ENCODE peak calls at places on chromosomes 13 and 19, in ten cellular contexts. K, X, Y, G, M, F, U, B, J and Q are unnamed samples.

GRCh38 chr19:13839938-13840750 is 36.8 kb upstream of the NANOS3 start:
- DNase-seq in K (peak; percentile 47), X (peak; percentile 51), Y (no peak), G (peak; percentile 42), M (peak; percentile 6), F (peak; percentile 73), U (peak; percentile 72), B (peak; percentile 29), J (peak; percentile 76), Q (peak; percentile 85)

GRCh38 chr13:31468114-31468902 is 268.5 kb downstream of the B3GLCT start:
- DNase-seq in K (no peak), X (no peak), Y (no peak), G (peak; percentile 66), M (no peak), F (no peak), U (no peak), B (no peak), J (no peak), Q (no peak)

GRCh38 chr13:73519720-73520119 is 460.9 kb downstream of the KLF5 start:
- DNase-seq in K (no peak), X (no peak), Y (no peak), G (no peak), M (no peak), F (no peak), U (no peak), B (no peak), J (no peak), Q (no peak)

GRCh38 chr13:110463876-110464510 is 97.5 kb downstream of the RAB20 start:
- DNase-seq in K (no peak), X (no peak), Y (no peak), G (no peak), M (peak; percentile 7), F (no peak), U (peak; percentile 1), B (no peak), J (no peak), Q (no peak)

GRCh38 chr19:33418871-33419762 is 45.6 kb downstream of the CEBPG start:
- DNase-seq in K (no peak), X (no peak), Y (no peak), G (no peak), M (no peak), F (no peak), U (no peak), B (no peak), J (no peak), Q (no peak)

GRCh38 chr19:58562126-58563033 is 4.0 kb upstream of the UBE2M start:
- DNase-seq in K (peak; percentile 37), X (peak; percentile 34), Y (no peak), G (no peak), M (no peak), F (peak; percentile 53), U (peak; percentile 61), B (peak; percentile 46), J (peak; percentile 56), Q (no peak)

GRCh38 chr13:97269603-97270002 is 47.5 kb downstream of the MBNL2 start:
- DNase-seq in K (no peak), X (no peak), Y (no peak), G (no peak), M (no peak), F (no peak), U (no peak), B (no peak), J (no peak), Q (no peak)

GRCh38 chr19:45630463-45630862 is 8.7 kb downstream of the EML2 start:
- DNase-seq in K (peak; percentile 89), X (peak; percentile 40), Y (no peak), G (no peak), M (no peak), F (peak; percentile 97), U (no peak), B (no peak), J (peak; percentile 36), Q (no peak)

GRCh38 chr19:6125571-6125989 is 9.9 kb upstream of the ACSBG2 start:
- DNase-seq in K (peak; percentile 75), X (peak; percentile 69), Y (peak; percentile 55), G (peak; percentile 77), M (no peak), F (peak; percentile 86), U (peak; percentile 60), B (peak; percentile 68), J (peak; percentile 59), Q (peak; percentile 83)

GRCh38 chr13:30033681-30034447 is 183.4 kb upstream of the UBL3 start:
- DNase-seq in K (no peak), X (no peak), Y (no peak), G (no peak), M (no peak), F (peak; percentile 93), U (no peak), B (no peak), J (no peak), Q (no peak)

GRCh38 chr19:19146000-19146608 is 7.8 kb upstream of the TMEM161A start:
- DNase-seq in K (peak; percentile 59), X (peak; percentile 87), Y (peak; percentile 16), G (peak; percentile 13), M (peak; percentile 9), F (peak; percentile 63), U (peak; percentile 72), B (peak; percentile 88), J (peak; percentile 84), Q (peak; percentile 95)

GRCh38 chr19:49073514-49074378 is 1.2 kb upstream of the KCNA7 start:
- DNase-seq in K (no peak), X (no peak), Y (no peak), G (no peak), M (no peak), F (peak; percentile 28), U (no peak), B (no peak), J (peak; percentile 74), Q (no peak)

GRCh38 chr13:98252931-98253470 is 75.9 kb upstream of the RNF113B start:
- DNase-seq in K (peak; percentile 84), X (no peak), Y (no peak), G (no peak), M (no peak), F (peak; percentile 57), U (no peak), B (no peak), J (no peak), Q (no peak)

GRCh38 chr13:101691326-101691725 is 238.9 kb downstream of the ITGBL1 start:
- DNase-seq in K (no peak), X (no peak), Y (no peak), G (no peak), M (no peak), F (no peak), U (no peak), B (no peak), J (no peak), Q (no peak)

GRCh38 chr13:106415971-106416370 is 119.5 kb downstream of the EFNB2 start:
- DNase-seq in K (no peak), X (no peak), Y (no peak), G (no peak), M (no peak), F (no peak), U (no peak), B (no peak), J (no peak), Q (no peak)

GRCh38 chr19:49592486-49593232 is 1.7 kb downstream of the PRR12 start:
- DNase-seq in K (no peak), X (peak; percentile 20), Y (peak; percentile 27), G (no peak), M (no peak), F (peak; percentile 17), U (no peak), B (peak; percentile 21), J (no peak), Q (no peak)

GRCh38 chr13:44971656-44972595 is 17.3 kb downstream of the NUFIP1 start:
- DNase-seq in K (no peak), X (no peak), Y (no peak), G (no peak), M (no peak), F (no peak), U (no peak), B (no peak), J (no peak), Q (no peak)

GRCh38 chr19:41575998-41576397 is at the start of gene CEACAM21:
- DNase-seq in K (no peak), X (peak; percentile 61), Y (no peak), G (peak; percentile 94), M (peak; percentile 50), F (no peak), U (no peak), B (peak; percentile 80), J (peak; percentile 35), Q (peak; percentile 80)

GRCh38 chr13:86002921-86003488 is 203.8 kb upstream of the SLITRK6 start:
- DNase-seq in K (no peak), X (no peak), Y (no peak), G (no peak), M (no peak), F (no peak), U (no peak), B (no peak), J (no peak), Q (no peak)

GRCh38 chr19:46115396-46116109 is 8.9 kb downstream of the IGFL3 start:
- DNase-seq in K (no peak), X (peak; percentile 66), Y (no peak), G (no peak), M (no peak), F (peak; percentile 55), U (no peak), B (peak; percentile 10), J (no peak), Q (peak; percentile 69)

GRCh38 chr13:87923713-87924112 is 252.5 kb downstream of the SLITRK5 start:
- DNase-seq in K (no peak), X (no peak), Y (no peak), G (no peak), M (no peak), F (no peak), U (no peak), B (no peak), J (no peak), Q (no peak)

GRCh38 chr13:33053397-33054066 is 37.3 kb downstream of the KL start:
- DNase-seq in K (no peak), X (no peak), Y (no peak), G (no peak), M (no peak), F (no peak), U (no peak), B (no peak), J (no peak), Q (no peak)

GRCh38 chr19:46951236-46951986 is 68.2 kb upstream of the NPAS1 start:
- DNase-seq in K (no peak), X (peak; percentile 46), Y (no peak), G (no peak), M (no peak), F (peak; percentile 91), U (no peak), B (no peak), J (peak; percentile 22), Q (peak; percentile 73)

GRCh38 chr19:58154287-58154678 is 3.7 kb upstream of the ZNF329 start:
- DNase-seq in K (peak; percentile 32), X (no peak), Y (no peak), G (no peak), M (peak; percentile 19), F (peak; percentile 67), U (no peak), B (no peak), J (peak; percentile 16), Q (no peak)

GRCh38 chr13:77543711-77544110 is 8.2 kb downstream of the SCEL start:
- DNase-seq in K (no peak), X (no peak), Y (no peak), G (no peak), M (no peak), F (no peak), U (no peak), B (no peak), J (no peak), Q (no peak)

GRCh38 chr13:31749929-31750328 is 10.6 kb downstream of the RXFP2 start:
- DNase-seq in K (peak; percentile 20), X (no peak), Y (no peak), G (no peak), M (no peak), F (peak; percentile 98), U (no peak), B (no peak), J (no peak), Q (no peak)